ENCODE peak calls at places on chromosomes 12 and 14, in five cellular contexts. F is A549, D is HepG2, N is H1, C is GM12878. P is an unnamed sample.

GRCh38 chr14:74542056-74542685 is 48.6 kb downstream of the ISCA2 start:
- DNase-seq in D (no peak), F (no peak), N (no peak), C (no peak), P (no peak)

GRCh38 chr14:65751510-65751909 is 339.0 kb downstream of the FUT8 start:
- DNase-seq in N (no peak), C (no peak), F (no peak), D (no peak), P (no peak)

GRCh38 chr12:47783024-47783755 is 10.2 kb downstream of the SLC48A1 start:
- DNase-seq in N (no peak), C (no peak), D (no peak), F (no peak), P (no peak)

GRCh38 chr12:17215754-17216153 is 609.8 kb upstream of the LMO3 start:
- DNase-seq in F (peak; percentile 45), D (no peak), C (no peak), N (no peak), P (no peak)

GRCh38 chr14:85233756-85234545 is 296.0 kb upstream of the FLRT2 start:
- DNase-seq in N (no peak), C (no peak), D (no peak), F (peak; percentile 72), P (no peak)

GRCh38 chr14:59126714-59127436 is 61.6 kb upstream of the DAAM1 start:
- DNase-seq in C (no peak), D (peak; percentile 61), F (peak; percentile 68), N (no peak), P (peak; percentile 56)

GRCh38 chr14:22098435-22098834 is 424.8 kb upstream of the OR4E1 start:
- DNase-seq in F (no peak), C (no peak), N (no peak), D (no peak), P (no peak)

GRCh38 chr12:76871751-76872150 is 7.1 kb downstream of the CSRP2 start:
- DNase-seq in N (no peak), D (no peak), F (no peak), C (no peak), P (no peak)

GRCh38 chr14:93686313-93686712 is 102.0 kb downstream of the PRIMA1 start:
- DNase-seq in C (no peak), F (no peak), D (no peak), N (no peak), P (no peak)

GRCh38 chr12:124379938-124380754 is 85.3 kb downstream of the RFLNA start:
- DNase-seq in C (no peak), D (no peak), N (no peak), F (peak; percentile 85), P (no peak)

GRCh38 chr14:101925152-101925551 is 39.2 kb upstream of the DYNC1H1 start:
- DNase-seq in N (no peak), D (no peak), C (no peak), F (no peak), P (no peak)

GRCh38 chr14:101926620-101927019 is 37.8 kb upstream of the DYNC1H1 start:
- DNase-seq in N (no peak), D (no peak), F (no peak), C (no peak), P (no peak)

GRCh38 chr14:101926085-101926484 is 38.3 kb upstream of the DYNC1H1 start:
- DNase-seq in C (no peak), N (no peak), F (no peak), D (no peak), P (no peak)

GRCh38 chr14:101918125-101918989 is 46.0 kb upstream of the DYNC1H1 start:
- DNase-seq in D (no peak), F (no peak), N (peak; percentile 19), C (peak; percentile 8), P (peak; percentile 30)

GRCh38 chr14:101922866-101923265 is 41.5 kb upstream of the DYNC1H1 start:
- DNase-seq in F (no peak), N (no peak), D (no peak), C (no peak), P (no peak)
- TF ChIP-seq HDAC2 in F (no peak), N (no peak), D (no peak), C (no peak), P (no peak)

DNA sequence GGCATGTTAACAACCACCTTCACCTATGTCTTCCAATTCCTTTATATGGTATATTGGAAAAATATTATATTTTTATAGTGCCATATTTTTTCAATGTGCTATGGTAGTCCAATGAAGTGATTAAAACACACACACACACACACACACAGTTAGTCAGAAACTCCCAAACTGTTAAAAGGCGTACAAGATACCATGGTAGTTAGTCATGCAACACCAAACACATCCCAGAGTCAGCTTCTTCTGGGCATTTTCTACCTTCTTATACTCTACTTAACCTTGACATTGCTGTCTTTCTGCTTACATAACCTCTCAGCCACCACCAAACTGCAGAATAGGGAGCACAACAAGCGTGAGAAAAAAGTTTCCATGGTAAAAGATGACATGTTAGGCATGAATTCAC is 113.8 kb downstream of the KLHL28 start:
- DNase-seq in F (no peak), D (no peak), C (no peak), N (no peak), P (no peak)
- TF ChIP-seq RFX5 in F (no peak), D (no peak), C (no peak), N (no peak), P (no peak)

DNA sequence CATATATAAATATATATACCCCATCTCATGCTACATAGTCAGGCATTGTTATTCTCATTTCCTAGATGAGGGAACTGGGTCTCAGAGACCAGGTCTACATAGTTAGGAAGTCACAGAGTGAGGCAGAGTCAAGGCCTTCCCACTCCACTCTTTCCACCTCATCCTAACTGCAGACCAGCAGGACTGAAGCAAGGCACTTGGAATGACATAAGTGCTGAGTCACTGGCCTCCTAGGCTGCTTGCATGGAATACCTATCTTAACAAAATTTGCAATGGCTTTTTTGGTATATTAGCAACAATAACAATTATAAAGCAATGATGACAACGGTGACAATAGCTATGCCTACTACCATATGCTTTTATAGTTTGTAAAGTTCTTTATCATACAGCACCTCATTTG is 5.4 kb upstream of the ANO4 start:
- DNase-seq in F (peak; percentile 29), N (no peak), D (no peak), C (no peak), P (no peak)
- TF ChIP-seq HDAC2 in F (no peak), N (no peak), D (no peak), C (no peak), P (no peak)

GRCh38 chr12:103771466-103771865 is 69.6 kb downstream of the NT5DC3 start:
- DNase-seq in C (no peak), N (peak; percentile 38), F (peak; percentile 67), D (peak; percentile 42), P (peak; percentile 50)
- TF ChIP-seq RFX5 in C (no peak), N (no peak), F (no peak), D (no peak), P (no peak)

GRCh38 chr12:54201001-54201794 is 12.4 kb upstream of the SMUG1 start:
- DNase-seq in D (peak; percentile 51), C (no peak), N (no peak), F (peak; percentile 82), P (peak; percentile 82)
- TF ChIP-seq HDAC2 in D (no peak), C (no peak), N (no peak), F (no peak), P (peak; percentile 87)

GRCh38 chr12:132459270-132459669 is 30.7 kb upstream of the FBRSL1 start:
- DNase-seq in F (no peak), N (no peak), C (no peak), D (no peak), P (no peak)

GRCh38 chr12:132458441-132459225 is 31.3 kb upstream of the FBRSL1 start:
- DNase-seq in N (no peak), F (no peak), C (no peak), D (no peak), P (no peak)

GRCh38 chr12:132460571-132460970 is 29.4 kb upstream of the FBRSL1 start:
- DNase-seq in D (peak; percentile 40), F (peak; percentile 58), C (no peak), N (no peak), P (peak; percentile 50)

GRCh38 chr12:132462778-132463177 is 27.2 kb upstream of the FBRSL1 start:
- DNase-seq in N (no peak), F (no peak), C (no peak), D (no peak), P (no peak)

GRCh38 chr12:132461526-132461925 is 28.4 kb upstream of the FBRSL1 start:
- DNase-seq in N (no peak), C (no peak), D (no peak), F (no peak), P (no peak)
- TF ChIP-seq RFX5 in N (no peak), C (no peak), D (no peak), F (no peak), P (no peak)